ENCODE peak calls at places on chromosomes 16 and 17, in five cellular contexts. S is mesenchymal stem cell, C is H1, T is trophoblast cell, L is neuronal stem cell. P is an unnamed sample.

GRCh38 chr16:72785886-72786285 is 262.0 kb downstream of the ZFHX3 start:
- DNase-seq in S (peak; percentile 49), C (no peak), T (no peak), L (no peak), P (no peak)

GRCh38 chr17:41792835-41793748 is 6.6 kb upstream of the JUP start:
- DNase-seq in S (peak; percentile 86), C (no peak), T (peak; percentile 95), L (no peak), P (peak; percentile 64)

GRCh38 chr16:30567991-30568638 is 3.4 kb downstream of the ZNF688 start:
- DNase-seq in S (peak; percentile 93), C (no peak), T (no peak), L (no peak), P (no peak)

GRCh38 chr17:28925912-28926365 is 23.1 kb upstream of the DHRS13 start:
- DNase-seq in S (peak; percentile 93), C (no peak), T (no peak), L (no peak), P (no peak)

GRCh38 chr17:46995841-46996571 is 17.0 kb upstream of the RPRML start:
- DNase-seq in S (peak; percentile 18), C (no peak), T (no peak), L (no peak), P (no peak)

GRCh38 chr16:88725609-88726407 is 19.5 kb downstream of the CTU2 start:
- DNase-seq in S (no peak), C (no peak), T (no peak), L (no peak), P (no peak)

GRCh38 chr17:30113213-30113612 is 3.4 kb upstream of the NSRP1 start:
- DNase-seq in S (no peak), C (no peak), T (no peak), L (no peak), P (no peak)

GRCh38 chr17:31604936-31605335 is 213.5 kb downstream of the RAB11FIP4 start:
- DNase-seq in S (no peak), C (no peak), T (peak; percentile 68), L (no peak), P (no peak)

GRCh38 chr17:7437369-7437863 is 1.9 kb upstream of the FGF11 start:
- DNase-seq in S (no peak), C (no peak), T (no peak), L (no peak), P (no peak)

DNA sequence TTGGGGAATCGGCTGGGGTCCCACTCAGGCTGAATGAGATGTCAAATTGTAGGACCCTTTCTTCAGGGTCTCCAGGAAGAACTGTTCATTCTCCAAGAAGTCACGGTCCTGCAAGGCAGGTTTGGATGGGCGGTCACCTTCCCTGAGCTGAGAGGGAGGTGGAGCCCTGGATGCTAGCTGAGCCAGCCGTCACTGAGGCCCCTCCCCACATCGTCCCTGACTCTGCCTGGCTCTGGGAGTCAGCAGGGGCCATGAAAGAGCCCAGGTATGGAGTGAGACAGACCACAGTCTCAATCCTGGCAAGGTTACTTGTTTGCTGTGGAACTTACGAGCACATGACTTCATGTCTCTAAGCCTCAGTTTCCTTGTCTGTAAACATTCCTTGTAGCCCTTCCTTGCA is 6.0 kb upstream of the MRPL38 start:
- DNase-seq in S (no peak), C (no peak), T (no peak), L (no peak), P (peak; percentile 75)
- H2BK12ac ChIP-seq in S (no peak overlapping the region), C (no peak overlapping the region), T (no peak overlapping the region), L (no peak overlapping the region), P (no peak overlapping the region)

GRCh38 chr17:80861360-80861861 is 130.2 kb upstream of the CHMP6 start:
- DNase-seq in S (peak; percentile 60), C (no peak), T (no peak), L (no peak), P (no peak)
- H3K4ac ChIP-seq in S (no peak overlapping the region), C (peak overlapping the region; percentile 19), T (no peak overlapping the region), L (no peak overlapping the region), P (no peak overlapping the region)

GRCh38 chr17:40033339-40033738 is 18.1 kb downstream of the CSF3 start:
- DNase-seq in S (no peak), C (no peak), T (no peak), L (no peak), P (no peak)
- H2BK12ac ChIP-seq in S (no peak overlapping the region), C (no peak overlapping the region), T (no peak overlapping the region), L (no peak overlapping the region), P (no peak overlapping the region)

GRCh38 chr16:15610369-15610871 is 32.5 kb downstream of the MARF1 start:
- DNase-seq in S (peak; percentile 42), C (no peak), T (no peak), L (no peak), P (no peak)

GRCh38 chr16:15616068-15616467 is 26.9 kb downstream of the MARF1 start:
- DNase-seq in S (no peak), C (no peak), T (no peak), L (no peak), P (no peak)

GRCh38 chr16:15616475-15616874 is 26.5 kb downstream of the MARF1 start:
- DNase-seq in S (no peak), C (no peak), T (no peak), L (no peak), P (no peak)

GRCh38 chr16:15611610-15612009 is 31.3 kb downstream of the MARF1 start:
- DNase-seq in S (no peak), C (no peak), T (no peak), L (no peak), P (no peak)

DNA sequence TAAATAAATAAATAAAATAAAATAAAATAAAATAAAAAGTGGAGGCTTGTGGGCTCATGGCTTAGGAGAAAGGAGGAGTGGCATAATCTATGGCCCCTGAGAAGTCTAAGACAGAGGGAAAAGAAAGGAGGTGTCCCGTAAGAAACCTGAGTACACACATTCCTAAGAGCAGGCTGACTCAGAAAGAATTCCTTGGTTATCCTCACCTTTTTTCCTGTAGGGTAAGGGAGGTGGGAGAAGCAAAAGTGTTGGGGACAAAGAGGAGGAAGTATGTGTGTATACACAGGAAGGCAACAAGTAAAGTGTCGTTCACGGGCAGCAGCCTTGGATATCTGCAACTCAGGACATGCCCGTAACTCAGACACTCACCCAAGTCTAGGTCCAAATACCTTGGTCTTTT is 29.3 kb downstream of the MARF1 start:
- DNase-seq in S (no peak), C (no peak), T (peak; percentile 43), L (no peak), P (no peak)
- H3K4ac ChIP-seq in S (no peak overlapping the region), C (no peak overlapping the region), T (no peak overlapping the region), L (no peak overlapping the region), P (no peak overlapping the region)

DNA sequence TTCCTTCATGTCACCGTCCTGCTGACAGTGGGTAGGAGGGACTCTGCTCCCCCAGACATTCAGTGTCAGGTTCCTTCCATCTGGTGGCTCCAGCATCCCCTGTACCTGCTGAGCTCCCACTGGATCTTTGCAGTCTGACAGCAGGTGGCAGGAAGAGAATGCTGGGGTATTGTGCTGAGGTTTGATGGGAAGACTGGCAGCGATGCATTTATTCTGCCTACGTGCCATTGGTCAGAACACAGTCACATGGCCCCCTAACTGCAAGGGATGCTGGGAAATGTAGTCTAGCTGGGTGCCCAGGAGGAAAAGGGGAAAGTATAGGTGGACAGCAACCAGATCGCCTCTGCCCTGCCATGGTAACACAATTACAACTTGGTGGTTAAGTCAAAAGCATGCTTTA is 44.4 kb downstream of the IRX3 start:
- DNase-seq in S (no peak), C (peak; percentile 67), T (no peak), L (peak; percentile 29), P (peak; percentile 85)
- H2BK12ac ChIP-seq in S (no peak overlapping the region), C (no peak overlapping the region), T (no peak overlapping the region), L (no peak overlapping the region), P (no peak overlapping the region)

DNA sequence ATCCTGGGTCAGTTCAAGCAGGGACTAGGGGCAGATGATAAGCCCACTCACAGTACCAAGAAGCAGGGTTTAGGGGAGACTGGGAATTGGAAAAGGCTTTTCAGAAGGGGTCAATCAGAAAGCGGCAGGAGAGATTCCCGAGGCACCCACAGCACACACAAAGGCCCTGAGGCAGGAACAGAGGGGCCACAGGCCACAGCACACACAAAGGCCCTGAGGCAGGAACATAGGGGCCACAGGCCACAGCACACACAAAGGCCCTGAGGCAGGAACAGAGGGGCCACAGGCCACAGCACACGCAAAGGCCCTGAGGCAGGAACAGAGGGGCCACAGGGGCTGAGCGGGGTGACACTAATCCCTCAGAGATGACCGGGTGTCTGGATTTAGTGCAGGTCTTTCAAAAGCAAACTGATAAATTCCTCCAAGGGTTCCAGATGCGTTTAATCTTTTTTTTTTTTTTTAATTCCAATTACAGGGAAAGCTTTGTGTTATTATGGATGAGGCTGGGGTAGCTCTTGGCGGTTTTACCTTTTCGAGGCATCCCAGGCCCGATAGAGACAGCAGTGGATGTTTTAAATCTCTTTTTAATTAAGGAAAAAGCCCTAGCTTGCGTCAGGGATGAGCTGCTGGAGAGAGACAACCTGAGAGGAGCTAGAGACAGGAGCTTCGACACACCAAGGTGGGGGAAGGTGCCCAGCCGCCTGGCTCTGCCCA is 31.0 kb upstream of the GINS2 start:
- DNase-seq in S (no peak), C (no peak), T (no peak), L (no peak), P (no peak)
- H3K4ac ChIP-seq in S (no peak overlapping the region), C (no peak overlapping the region), T (no peak overlapping the region), L (no peak overlapping the region), P (no peak overlapping the region)

DNA sequence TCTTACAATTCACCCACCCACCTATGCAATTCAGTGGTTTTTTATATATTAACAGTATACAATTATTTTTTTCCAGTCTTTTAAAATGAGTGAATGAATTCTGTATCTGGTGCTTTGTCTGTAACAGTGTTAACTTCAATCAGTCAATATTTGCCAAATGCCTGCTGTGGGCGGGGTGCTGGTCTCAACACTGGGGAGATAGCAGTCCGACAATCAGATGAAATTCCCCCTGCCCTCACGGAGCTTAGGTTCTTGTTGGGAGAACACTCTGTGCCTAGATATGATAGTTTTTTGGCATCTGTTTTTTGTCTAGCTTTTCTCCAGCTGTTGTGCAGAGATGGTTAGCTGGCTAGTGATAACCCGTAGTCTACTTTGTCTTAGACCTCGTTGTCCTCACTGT is 201.1 kb downstream of the SNX29 start:
- DNase-seq in S (no peak), C (no peak), T (no peak), L (no peak), P (no peak)
- H2BK12ac ChIP-seq in S (no peak overlapping the region), C (no peak overlapping the region), T (no peak overlapping the region), L (no peak overlapping the region), P (no peak overlapping the region)

DNA sequence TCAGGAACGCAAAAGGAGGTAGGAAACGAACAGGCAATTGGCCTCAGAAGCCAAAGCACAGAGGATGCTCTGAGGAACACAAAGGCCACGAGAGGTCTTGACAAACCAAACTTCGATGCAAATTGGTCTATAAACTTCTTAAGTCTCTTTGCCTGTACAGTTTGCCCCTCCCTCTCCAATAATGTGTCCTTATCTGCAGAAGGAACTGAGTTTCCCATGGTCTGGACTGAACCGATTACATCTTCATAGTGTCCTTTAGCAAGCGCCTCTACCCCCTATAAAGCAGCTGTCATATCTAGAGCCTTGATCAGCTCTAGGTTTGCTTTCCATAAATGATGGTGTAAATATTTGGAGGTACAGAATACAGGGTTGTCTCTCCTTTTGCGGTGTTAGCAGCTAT is 3.1 kb upstream of the CDRT4 start:
- DNase-seq in S (no peak), C (no peak), T (no peak), L (no peak), P (no peak)
- H3K4ac ChIP-seq in S (no peak overlapping the region), C (no peak overlapping the region), T (no peak overlapping the region), L (no peak overlapping the region), P (no peak overlapping the region)

P was measured in H9.